ENCODE peak calls at places on chromosomes 3 and 15, in eight cellular contexts. P, D, V, I, G, W, B and C are unnamed samples.

GRCh38 chr3:14441240-14441919 is 39.0 kb downstream of the SLC6A6 start:
- DNase-seq in P (no peak), D (no peak), V (no peak), I (no peak), G (no peak), W (no peak), B (no peak), C (no peak)

GRCh38 chr15:39957481-39957880 is 23.6 kb downstream of the EIF2AK4 start:
- DNase-seq in P (no peak), D (no peak), V (no peak), I (no peak), G (no peak), W (no peak), B (no peak), C (no peak)

GRCh38 chr3:128506721-128507120 is 13.7 kb upstream of the GATA2 start:
- DNase-seq in P (no peak), D (no peak), V (no peak), I (no peak), G (no peak), W (no peak), B (no peak), C (no peak)

GRCh38 chr15:40048155-40048792 is 9.3 kb upstream of the SRP14 start:
- DNase-seq in P (no peak), D (peak), V (no peak), I (no peak), G (no peak), W (no peak), B (no peak), C (no peak)

GRCh38 chr3:189204467-189204866 is 32.7 kb downstream of the TPRG1 start:
- DNase-seq in P (no peak), D (no peak), V (no peak), I (no peak), G (no peak), W (no peak), B (no peak), C (no peak)

GRCh38 chr3:159417761-159418160 is 570.9 kb upstream of the IL12A start:
- DNase-seq in P (no peak), D (no peak), V (no peak), I (no peak), G (no peak), W (peak), B (no peak), C (no peak)

GRCh38 chr3:48847586-48848423 is at the start of gene PRKAR2A:
- DNase-seq in P (peak), D (peak), V (peak), I (peak), G (peak), W (peak), B (no peak), C (peak)

GRCh38 chr3:194586839-194587238 is 46.4 kb downstream of the TMEM44 start:
- DNase-seq in P (no peak), D (no peak), V (peak), I (no peak), G (no peak), W (peak), B (no peak), C (no peak)

GRCh38 chr15:60408438-60409105 is 10.8 kb upstream of the ANXA2 start:
- DNase-seq in P (no peak), D (no peak), V (peak), I (no peak), G (no peak), W (peak), B (no peak), C (no peak)

GRCh38 chr15:60713096-60714084 is 234.4 kb upstream of the ICE2 start:
- DNase-seq in P (no peak), D (no peak), V (peak), I (no peak), G (no peak), W (peak), B (no peak), C (no peak)

GRCh38 chr15:58313810-58314592 is 117.8 kb upstream of the LIPC start:
- DNase-seq in P (no peak), D (no peak), V (no peak), I (no peak), G (no peak), W (no peak), B (no peak), C (no peak)

GRCh38 chr3:96814581-96815567 is at the start of gene EPHA6:
- DNase-seq in P (no peak), D (peak), V (no peak), I (peak), G (peak), W (no peak), B (no peak), C (no peak)

GRCh38 chr3:34011171-34012101 is 213.0 kb downstream of the PDCD6IP start:
- DNase-seq in P (no peak), D (no peak), V (no peak), I (no peak), G (no peak), W (peak), B (no peak), C (no peak)

GRCh38 chr3:44991326-44991725 is 15.3 kb downstream of the EXOSC7 start:
- DNase-seq in P (no peak), D (no peak), V (no peak), I (no peak), G (no peak), W (no peak), B (no peak), C (no peak)

GRCh38 chr15:38685686-38686339 is 121.2 kb upstream of the RASGRP1 start:
- DNase-seq in P (no peak), D (no peak), V (no peak), I (no peak), G (no peak), W (no peak), B (no peak), C (no peak)

GRCh38 chr15:58392141-58392540 is 39.6 kb upstream of the LIPC start:
- DNase-seq in P (no peak), D (no peak), V (no peak), I (no peak), G (no peak), W (no peak), B (no peak), C (no peak)

GRCh38 chr3:6125520-6125919 is 735.4 kb upstream of the GRM7 start:
- DNase-seq in P (no peak), D (no peak), V (no peak), I (peak), G (no peak), W (no peak), B (no peak), C (no peak)

GRCh38 chr15:52567886-52568568 is 803 bp downstream of the ARPP19 start:
- DNase-seq in P (no peak), D (peak), V (peak), I (no peak), G (peak), W (peak), B (no peak), C (no peak)

GRCh38 chr3:32428092-32429068 is 36.7 kb downstream of the CMTM7 start:
- DNase-seq in P (no peak), D (no peak), V (no peak), I (no peak), G (no peak), W (no peak), B (no peak), C (no peak)

GRCh38 chr3:106820726-106821362 is 556.4 kb upstream of the CCDC54 start:
- DNase-seq in P (no peak), D (no peak), V (no peak), I (no peak), G (no peak), W (no peak), B (no peak), C (no peak)

GRCh38 chr3:77052733-77053680 is 13.1 kb downstream of the ROBO2 start:
- DNase-seq in P (no peak), D (no peak), V (no peak), I (no peak), G (no peak), W (no peak), B (no peak), C (no peak)

GRCh38 chr3:127034990-127035652 is 52.2 kb downstream of the PLXNA1 start:
- DNase-seq in P (no peak), D (no peak), V (no peak), I (no peak), G (no peak), W (no peak), B (no peak), C (no peak)

GRCh38 chr3:29486087-29486486 is 205.2 kb downstream of the RBMS3 start:
- DNase-seq in P (no peak), D (no peak), V (peak), I (no peak), G (no peak), W (peak), B (no peak), C (no peak)

GRCh38 chr3:126353694-126354321 is 3.4 kb downstream of the KLF15 start:
- DNase-seq in P (no peak), D (no peak), V (no peak), I (no peak), G (no peak), W (no peak), B (no peak), C (no peak)

GRCh38 chr3:126607214-126607908 is 47.6 kb downstream of the TXNRD3 start:
- DNase-seq in P (no peak), D (no peak), V (peak), I (no peak), G (no peak), W (peak), B (no peak), C (no peak)

GRCh38 chr3:139016430-139017048 is 4.2 kb downstream of the PRR23B start:
- DNase-seq in P (no peak), D (no peak), V (no peak), I (no peak), G (no peak), W (peak), B (no peak), C (no peak)

GRCh38 chr3:106206165-106206564 is 337.4 kb upstream of the CBLB start:
- DNase-seq in P (no peak), D (peak), V (no peak), I (peak), G (no peak), W (peak), B (no peak), C (no peak)

GRCh38 chr3:173887888-173888287 is 490.3 kb downstream of the NLGN1 start:
- DNase-seq in P (no peak), D (no peak), V (no peak), I (no peak), G (no peak), W (no peak), B (no peak), C (no peak)

GRCh38 chr3:150038830-150039229 is 68.1 kb upstream of the PFN2 start:
- DNase-seq in P (no peak), D (no peak), V (peak), I (no peak), G (no peak), W (no peak), B (no peak), C (no peak)

GRCh38 chr15:31269961-31270575 is 56.6 kb upstream of the KLF13 start:
- DNase-seq in P (no peak), D (no peak), V (no peak), I (no peak), G (no peak), W (no peak), B (no peak), C (peak)

GRCh38 chr3:137349949-137350348 is 392.2 kb downstream of the IL20RB start:
- DNase-seq in P (no peak), D (no peak), V (no peak), I (no peak), G (no peak), W (no peak), B (no peak), C (no peak)

GRCh38 chr3:137343283-137343682 is 385.5 kb downstream of the IL20RB start:
- DNase-seq in P (no peak), D (no peak), V (no peak), I (no peak), G (no peak), W (no peak), B (no peak), C (no peak)

GRCh38 chr3:137347817-137348368 is 390.1 kb downstream of the IL20RB start:
- DNase-seq in P (no peak), D (peak), V (no peak), I (peak), G (no peak), W (no peak), B (no peak), C (no peak)

GRCh38 chr3:137347132-137347531 is 389.3 kb downstream of the IL20RB start:
- DNase-seq in P (no peak), D (no peak), V (no peak), I (peak), G (no peak), W (no peak), B (no peak), C (no peak)
- TF ChIP-seq CTCF in P (no peak), D (no peak), V (no peak), I (no peak), G (peak), W (no peak), B (no peak), C (no peak)

DNA sequence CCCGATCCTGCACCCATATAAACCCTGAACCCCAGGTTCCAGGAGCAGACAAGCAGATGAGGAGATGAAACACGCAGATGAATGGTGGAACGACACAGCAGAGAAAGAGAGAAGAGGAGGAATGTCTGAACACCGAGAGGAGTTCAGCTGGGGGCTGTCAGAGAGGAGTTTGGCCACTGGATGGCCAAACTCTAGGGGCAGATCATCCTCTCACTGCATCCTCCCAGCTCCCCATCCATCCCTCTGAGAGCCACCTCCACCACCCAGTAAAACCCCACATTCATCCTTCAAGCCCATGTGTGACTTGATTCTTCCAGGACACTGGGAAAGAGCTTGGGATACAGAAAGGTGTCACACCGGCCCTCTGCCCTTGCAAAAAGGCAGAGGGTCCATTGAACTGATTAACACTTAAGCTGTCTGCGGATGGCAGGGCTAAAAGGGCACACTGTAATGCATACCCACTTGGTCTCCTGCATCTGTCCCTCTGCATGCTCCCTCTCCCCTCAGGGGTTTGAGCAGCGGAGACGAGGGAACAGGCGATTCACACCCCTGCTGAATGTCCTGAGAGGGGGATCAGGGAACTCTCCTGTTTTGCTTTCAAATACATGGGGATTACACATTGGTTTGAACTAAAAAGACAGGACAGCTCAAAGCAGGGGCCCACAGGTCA is 53.8 kb downstream of the TMED3 start:
- DNase-seq in P (no peak), D (no peak), V (no peak), I (no peak), G (no peak), W (no peak), B (no peak), C (no peak)
- TF ChIP-seq CTCF in P (no peak), D (no peak), V (peak), I (peak), G (no peak), W (no peak), B (no peak), C (no peak)

DNA sequence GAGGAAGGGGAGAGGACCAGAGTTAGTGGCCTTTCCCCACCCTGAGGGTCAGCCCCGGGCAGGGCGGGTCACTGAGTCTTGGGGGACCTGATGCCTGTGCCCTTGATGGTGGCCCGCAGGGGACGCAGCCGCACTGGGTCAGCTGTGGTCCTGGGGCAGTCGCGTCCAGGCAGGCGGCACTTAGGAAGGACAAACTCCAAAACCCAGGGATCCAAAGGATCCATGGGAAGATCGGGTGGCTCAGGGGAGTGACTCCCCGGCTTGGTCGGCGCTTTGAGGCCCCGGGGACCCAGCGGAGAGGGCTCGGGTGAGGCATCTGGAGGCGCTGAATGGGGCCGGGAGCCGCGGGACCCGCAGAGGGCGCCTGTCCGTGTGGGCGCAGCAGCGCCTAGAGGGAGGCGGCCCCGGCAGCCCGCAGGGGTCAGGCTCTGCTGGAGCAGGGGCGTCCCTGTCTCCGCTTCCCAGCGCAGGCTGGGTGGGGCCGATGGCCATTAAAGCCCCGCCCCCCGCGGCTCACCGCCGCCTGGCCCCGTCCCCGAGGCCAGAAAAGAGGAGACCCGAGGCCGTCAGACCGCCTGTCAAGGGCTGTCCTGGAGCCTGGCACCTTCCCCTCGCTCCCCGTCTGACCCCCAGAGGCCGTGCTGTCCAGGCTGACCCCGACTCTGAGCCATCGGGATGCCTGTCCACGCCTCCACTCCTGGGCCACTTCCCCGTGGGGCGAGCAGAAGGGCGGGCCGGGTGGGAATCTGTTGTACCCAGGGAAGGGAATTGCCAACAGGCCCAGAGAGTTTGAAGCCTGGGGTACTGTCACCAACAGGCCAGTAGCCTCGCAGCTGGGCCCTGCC is 17.4 kb downstream of the CIDEC start:
- DNase-seq in P (no peak), D (peak), V (no peak), I (peak), G (peak), W (peak), B (no peak), C (peak)
- TF ChIP-seq CTCF in P (no peak), D (peak), V (peak), I (peak), G (peak), W (peak), B (peak), C (no peak)

DNA sequence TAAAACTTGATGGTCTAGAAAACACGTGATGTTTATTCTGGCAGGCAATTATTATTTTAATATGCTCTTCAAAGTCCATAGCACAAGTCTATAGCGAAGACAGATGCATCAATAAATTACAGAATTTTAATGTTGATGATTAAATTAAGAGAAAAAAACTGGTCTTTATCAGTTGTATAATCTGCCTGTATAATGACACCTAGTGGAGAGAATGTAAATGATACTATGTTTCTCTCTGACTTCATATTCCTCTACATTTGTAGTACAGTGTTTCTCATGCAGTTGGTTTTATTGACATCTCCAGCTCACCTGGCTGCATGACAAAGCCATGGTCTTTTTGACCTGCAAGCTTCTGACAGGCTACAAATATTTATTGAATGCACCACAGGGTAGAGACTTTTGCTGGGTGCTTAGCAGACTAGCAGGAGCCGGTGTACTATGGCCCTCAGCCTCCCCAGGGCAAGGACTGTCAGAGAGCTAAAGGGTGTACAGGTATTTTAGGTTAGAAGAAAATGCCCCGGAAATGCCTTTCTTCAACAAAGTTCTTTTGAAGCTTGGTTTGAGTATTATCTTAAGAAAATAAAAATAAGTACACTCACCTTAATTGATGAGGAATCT is 289.9 kb downstream of the GAP43 start:
- DNase-seq in P (no peak), D (no peak), V (peak), I (no peak), G (no peak), W (peak), B (no peak), C (no peak)
- TF ChIP-seq CTCF in P (no peak), D (peak), V (peak), I (peak), G (peak), W (peak), B (peak), C (peak)